ENCODE peak calls at places on chromosomes 1 and 21, in five cellular contexts. A is astrocyte, R is iris pigment epithelial cell, L is SJSA1, V is GM19239. W is an unnamed sample.

GRCh38 chr1:205191127-205191577 is 20.4 kb downstream of the DSTYK start:
- DNase-seq in A (no peak), L (no peak), V (no peak), R (peak), W (peak)

GRCh38 chr21:16551101-16551695 is 821.4 kb downstream of the USP25 start:
- DNase-seq in V (no peak), L (no peak), R (no peak), A (no peak), W (no peak)

GRCh38 chr1:38293530-38293929 is 246.9 kb upstream of the POU3F1 start:
- DNase-seq in V (no peak), A (no peak), L (no peak), R (no peak), W (no peak)

GRCh38 chr1:3432306-3432705 is 22.2 kb upstream of the ARHGEF16 start:
- DNase-seq in L (no peak), V (no peak), A (no peak), R (no peak), W (no peak)

GRCh38 chr1:230327892-230328284 is 98.2 kb downstream of the PGBD5 start:
- DNase-seq in L (peak), R (peak), A (peak), V (no peak), W (no peak)

GRCh38 chr1:205565799-205566198 is 61.3 kb downstream of the CDK18 start:
- DNase-seq in V (no peak), R (no peak), L (no peak), A (no peak), W (no peak)

GRCh38 chr1:246532519-246532918 is 25.4 kb upstream of the SMYD3 start:
- DNase-seq in A (no peak), R (no peak), L (no peak), V (no peak), W (no peak)

GRCh38 chr21:38993561-38993960 is 187.8 kb downstream of the ETS2 start:
- DNase-seq in V (no peak), R (peak), L (peak), A (peak), W (peak)

GRCh38 chr1:63148825-63149645 is 173.3 kb upstream of the FOXD3 start:
- DNase-seq in L (peak), V (peak), A (peak), R (peak), W (peak)

GRCh38 chr1:41666991-41667631 is 182.6 kb upstream of the EDN2 start:
- DNase-seq in L (no peak), R (no peak), A (no peak), V (no peak), W (peak)

GRCh38 chr1:92708368-92708950 is 76.4 kb downstream of the EVI5 start:
- DNase-seq in A (peak), R (peak), V (no peak), L (no peak), W (no peak)